ENCODE peak calls at places on chromosomes 7 and 10, in nine cellular contexts. One of them, this sample, is unnamed.

GRCh38 chr10:132685921-132686680 is 99.8 kb downstream of the NKX6-2 start:
- DNase-seq in T-helper 1 cell: no peak
- DNase-seq in amniotic epithelial cell: no peak
- DNase-seq in hippocampal formation: no peak
- DNase-seq in heart right ventricle: no peak
- DNase-seq in T-helper 9 cell: no peak
- DNase-seq in stimulated activated CD8-positive, alpha-beta memory T cell treated with anti-CD3 and anti-CD28 coated beads, Interleukin-15, amount 100 ng/mL, for 4 hours: no peak
- DNase-seq in RPMI7951: no peak
- DNase-seq in DMS53: no peak
- DNase-seq in this sample: no peak

GRCh38 chr10:4227581-4227980 is 442.6 kb upstream of the KLF6 start:
- DNase-seq in T-helper 1 cell: no peak
- DNase-seq in amniotic epithelial cell: no peak
- DNase-seq in hippocampal formation: no peak
- DNase-seq in heart right ventricle: no peak
- DNase-seq in T-helper 9 cell: no peak
- DNase-seq in stimulated activated CD8-positive, alpha-beta memory T cell treated with anti-CD3 and anti-CD28 coated beads, Interleukin-15, amount 100 ng/mL, for 4 hours: no peak
- DNase-seq in RPMI7951: no peak
- DNase-seq in DMS53: no peak
- DNase-seq in this sample: no peak

GRCh38 chr7:149870701-149871483 is 2.9 kb upstream of the ATP6V0E2 start:
- DNase-seq in T-helper 1 cell: no peak
- DNase-seq in amniotic epithelial cell: no peak
- DNase-seq in hippocampal formation: no peak
- DNase-seq in heart right ventricle: no peak
- DNase-seq in T-helper 9 cell: no peak
- DNase-seq in stimulated activated CD8-positive, alpha-beta memory T cell treated with anti-CD3 and anti-CD28 coated beads, Interleukin-15, amount 100 ng/mL, for 4 hours: no peak
- DNase-seq in RPMI7951: no peak
- DNase-seq in DMS53: no peak
- DNase-seq in this sample: no peak

GRCh38 chr10:80158598-80159127 is 26.1 kb downstream of the PLAC9 start:
- DNase-seq in T-helper 1 cell: no peak
- DNase-seq in amniotic epithelial cell: peak
- DNase-seq in hippocampal formation: peak
- DNase-seq in heart right ventricle: peak
- DNase-seq in T-helper 9 cell: no peak
- DNase-seq in stimulated activated CD8-positive, alpha-beta memory T cell treated with anti-CD3 and anti-CD28 coated beads, Interleukin-15, amount 100 ng/mL, for 4 hours: no peak
- DNase-seq in RPMI7951: peak
- DNase-seq in DMS53: peak
- DNase-seq in this sample: peak

GRCh38 chr10:79164075-79164474 is 95.3 kb downstream of the ZMIZ1 start:
- DNase-seq in T-helper 1 cell: no peak
- DNase-seq in amniotic epithelial cell: no peak
- DNase-seq in hippocampal formation: no peak
- DNase-seq in heart right ventricle: no peak
- DNase-seq in T-helper 9 cell: no peak
- DNase-seq in stimulated activated CD8-positive, alpha-beta memory T cell treated with anti-CD3 and anti-CD28 coated beads, Interleukin-15, amount 100 ng/mL, for 4 hours: no peak
- DNase-seq in RPMI7951: no peak
- DNase-seq in DMS53: no peak
- DNase-seq in this sample: no peak

GRCh38 chr10:48551796-48552591 is 52.9 kb downstream of the ARHGAP22 start:
- DNase-seq in T-helper 1 cell: peak
- DNase-seq in amniotic epithelial cell: peak
- DNase-seq in hippocampal formation: peak
- DNase-seq in heart right ventricle: peak
- DNase-seq in T-helper 9 cell: no peak
- DNase-seq in stimulated activated CD8-positive, alpha-beta memory T cell treated with anti-CD3 and anti-CD28 coated beads, Interleukin-15, amount 100 ng/mL, for 4 hours: no peak
- DNase-seq in RPMI7951: peak
- DNase-seq in DMS53: peak
- DNase-seq in this sample: peak

GRCh38 chr10:91415816-91416215 is 5.7 kb downstream of the HECTD2 start:
- DNase-seq in T-helper 1 cell: no peak
- DNase-seq in amniotic epithelial cell: peak
- DNase-seq in hippocampal formation: no peak
- DNase-seq in heart right ventricle: no peak
- DNase-seq in T-helper 9 cell: no peak
- DNase-seq in stimulated activated CD8-positive, alpha-beta memory T cell treated with anti-CD3 and anti-CD28 coated beads, Interleukin-15, amount 100 ng/mL, for 4 hours: no peak
- DNase-seq in RPMI7951: no peak
- DNase-seq in DMS53: no peak
- DNase-seq in this sample: no peak

GRCh38 chr10:79904671-79905321 is 44.1 kb downstream of the SFTPD start:
- DNase-seq in T-helper 1 cell: peak
- DNase-seq in amniotic epithelial cell: peak
- DNase-seq in hippocampal formation: no peak
- DNase-seq in heart right ventricle: peak
- DNase-seq in T-helper 9 cell: peak
- DNase-seq in stimulated activated CD8-positive, alpha-beta memory T cell treated with anti-CD3 and anti-CD28 coated beads, Interleukin-15, amount 100 ng/mL, for 4 hours: no peak
- DNase-seq in RPMI7951: peak
- DNase-seq in DMS53: peak
- DNase-seq in this sample: no peak

GRCh38 chr7:6015917-6016652 is 7.0 kb downstream of the AIMP2 start:
- DNase-seq in T-helper 1 cell: peak
- DNase-seq in amniotic epithelial cell: peak
- DNase-seq in hippocampal formation: no peak
- DNase-seq in heart right ventricle: peak
- DNase-seq in T-helper 9 cell: no peak
- DNase-seq in stimulated activated CD8-positive, alpha-beta memory T cell treated with anti-CD3 and anti-CD28 coated beads, Interleukin-15, amount 100 ng/mL, for 4 hours: no peak
- DNase-seq in RPMI7951: peak
- DNase-seq in DMS53: peak
- DNase-seq in this sample: peak

GRCh38 chr7:37705976-37706375 is 22.4 kb downstream of the GPR141 start:
- DNase-seq in T-helper 1 cell: no peak
- DNase-seq in amniotic epithelial cell: no peak
- DNase-seq in hippocampal formation: no peak
- DNase-seq in heart right ventricle: no peak
- DNase-seq in T-helper 9 cell: no peak
- DNase-seq in stimulated activated CD8-positive, alpha-beta memory T cell treated with anti-CD3 and anti-CD28 coated beads, Interleukin-15, amount 100 ng/mL, for 4 hours: no peak
- DNase-seq in RPMI7951: no peak
- DNase-seq in DMS53: no peak
- DNase-seq in this sample: no peak

GRCh38 chr7:101126651-101127459 is at the start of gene SERPINE1:
- DNase-seq in T-helper 1 cell: peak
- DNase-seq in amniotic epithelial cell: peak
- DNase-seq in hippocampal formation: no peak
- DNase-seq in heart right ventricle: peak
- DNase-seq in T-helper 9 cell: peak
- DNase-seq in stimulated activated CD8-positive, alpha-beta memory T cell treated with anti-CD3 and anti-CD28 coated beads, Interleukin-15, amount 100 ng/mL, for 4 hours: peak
- DNase-seq in RPMI7951: peak
- DNase-seq in DMS53: peak
- DNase-seq in this sample: peak

GRCh38 chr7:39535720-39536119 is 30.5 kb upstream of the YAE1 start:
- DNase-seq in T-helper 1 cell: no peak
- DNase-seq in amniotic epithelial cell: no peak
- DNase-seq in hippocampal formation: no peak
- DNase-seq in heart right ventricle: no peak
- DNase-seq in T-helper 9 cell: no peak
- DNase-seq in stimulated activated CD8-positive, alpha-beta memory T cell treated with anti-CD3 and anti-CD28 coated beads, Interleukin-15, amount 100 ng/mL, for 4 hours: no peak
- DNase-seq in RPMI7951: peak
- DNase-seq in DMS53: no peak
- DNase-seq in this sample: no peak

GRCh38 chr7:17099083-17099973 is 199.1 kb upstream of the AHR start:
- DNase-seq in T-helper 1 cell: no peak
- DNase-seq in amniotic epithelial cell: peak
- DNase-seq in hippocampal formation: no peak
- DNase-seq in heart right ventricle: no peak
- DNase-seq in T-helper 9 cell: no peak
- DNase-seq in stimulated activated CD8-positive, alpha-beta memory T cell treated with anti-CD3 and anti-CD28 coated beads, Interleukin-15, amount 100 ng/mL, for 4 hours: no peak
- DNase-seq in RPMI7951: peak
- DNase-seq in DMS53: peak
- DNase-seq in this sample: no peak

GRCh38 chr7:45028138-45028919 is 28.3 kb downstream of the CCM2 start:
- DNase-seq in T-helper 1 cell: no peak
- DNase-seq in amniotic epithelial cell: no peak
- DNase-seq in hippocampal formation: no peak
- DNase-seq in heart right ventricle: no peak
- DNase-seq in T-helper 9 cell: no peak
- DNase-seq in stimulated activated CD8-positive, alpha-beta memory T cell treated with anti-CD3 and anti-CD28 coated beads, Interleukin-15, amount 100 ng/mL, for 4 hours: no peak
- DNase-seq in RPMI7951: no peak
- DNase-seq in DMS53: no peak
- DNase-seq in this sample: no peak

GRCh38 chr7:83798489-83798888 is 149.6 kb upstream of the SEMA3E start:
- DNase-seq in T-helper 1 cell: no peak
- DNase-seq in amniotic epithelial cell: no peak
- DNase-seq in hippocampal formation: no peak
- DNase-seq in heart right ventricle: no peak
- DNase-seq in T-helper 9 cell: no peak
- DNase-seq in stimulated activated CD8-positive, alpha-beta memory T cell treated with anti-CD3 and anti-CD28 coated beads, Interleukin-15, amount 100 ng/mL, for 4 hours: no peak
- DNase-seq in RPMI7951: no peak
- DNase-seq in DMS53: no peak
- DNase-seq in this sample: no peak

GRCh38 chr7:130593033-130593432 is 75.5 kb downstream of the COPG2 start:
- DNase-seq in T-helper 1 cell: no peak
- DNase-seq in amniotic epithelial cell: no peak
- DNase-seq in hippocampal formation: no peak
- DNase-seq in heart right ventricle: no peak
- DNase-seq in T-helper 9 cell: no peak
- DNase-seq in stimulated activated CD8-positive, alpha-beta memory T cell treated with anti-CD3 and anti-CD28 coated beads, Interleukin-15, amount 100 ng/mL, for 4 hours: no peak
- DNase-seq in RPMI7951: no peak
- DNase-seq in DMS53: no peak
- DNase-seq in this sample: no peak

GRCh38 chr7:112180223-112180622 is 26.0 kb downstream of the DOCK4 start:
- DNase-seq in T-helper 1 cell: no peak
- DNase-seq in amniotic epithelial cell: no peak
- DNase-seq in hippocampal formation: no peak
- DNase-seq in heart right ventricle: no peak
- DNase-seq in T-helper 9 cell: no peak
- DNase-seq in stimulated activated CD8-positive, alpha-beta memory T cell treated with anti-CD3 and anti-CD28 coated beads, Interleukin-15, amount 100 ng/mL, for 4 hours: no peak
- DNase-seq in RPMI7951: no peak
- DNase-seq in DMS53: no peak
- DNase-seq in this sample: no peak

GRCh38 chr7:159317294-159317693 is 172.6 kb upstream of the VIPR2 start:
- DNase-seq in T-helper 1 cell: no peak
- DNase-seq in amniotic epithelial cell: no peak
- DNase-seq in hippocampal formation: no peak
- DNase-seq in heart right ventricle: no peak
- DNase-seq in T-helper 9 cell: no peak
- DNase-seq in stimulated activated CD8-positive, alpha-beta memory T cell treated with anti-CD3 and anti-CD28 coated beads, Interleukin-15, amount 100 ng/mL, for 4 hours: no peak
- DNase-seq in RPMI7951: no peak
- DNase-seq in DMS53: no peak
- DNase-seq in this sample: no peak

GRCh38 chr7:80681272-80681885 is 42.9 kb downstream of the CD36 start:
- DNase-seq in T-helper 1 cell: no peak
- DNase-seq in amniotic epithelial cell: peak
- DNase-seq in hippocampal formation: no peak
- DNase-seq in heart right ventricle: no peak
- DNase-seq in T-helper 9 cell: no peak
- DNase-seq in stimulated activated CD8-positive, alpha-beta memory T cell treated with anti-CD3 and anti-CD28 coated beads, Interleukin-15, amount 100 ng/mL, for 4 hours: no peak
- DNase-seq in RPMI7951: peak
- DNase-seq in DMS53: peak
- DNase-seq in this sample: no peak

GRCh38 chr7:77690289-77690688 is 6.0 kb upstream of the RSBN1L start:
- DNase-seq in T-helper 1 cell: no peak
- DNase-seq in amniotic epithelial cell: no peak
- DNase-seq in hippocampal formation: no peak
- DNase-seq in heart right ventricle: no peak
- DNase-seq in T-helper 9 cell: no peak
- DNase-seq in stimulated activated CD8-positive, alpha-beta memory T cell treated with anti-CD3 and anti-CD28 coated beads, Interleukin-15, amount 100 ng/mL, for 4 hours: no peak
- DNase-seq in RPMI7951: no peak
- DNase-seq in DMS53: no peak
- DNase-seq in this sample: no peak

GRCh38 chr7:79652619-79653018 is 199.2 kb upstream of the MAGI2 start:
- DNase-seq in T-helper 1 cell: no peak
- DNase-seq in amniotic epithelial cell: peak
- DNase-seq in hippocampal formation: no peak
- DNase-seq in heart right ventricle: no peak
- DNase-seq in T-helper 9 cell: no peak
- DNase-seq in stimulated activated CD8-positive, alpha-beta memory T cell treated with anti-CD3 and anti-CD28 coated beads, Interleukin-15, amount 100 ng/mL, for 4 hours: no peak
- DNase-seq in RPMI7951: no peak
- DNase-seq in DMS53: no peak
- DNase-seq in this sample: no peak

GRCh38 chr7:18541189-18541870 is 45.8 kb downstream of the HDAC9 start:
- DNase-seq in T-helper 1 cell: no peak
- DNase-seq in amniotic epithelial cell: peak
- DNase-seq in hippocampal formation: no peak
- DNase-seq in heart right ventricle: peak
- DNase-seq in T-helper 9 cell: no peak
- DNase-seq in stimulated activated CD8-positive, alpha-beta memory T cell treated with anti-CD3 and anti-CD28 coated beads, Interleukin-15, amount 100 ng/mL, for 4 hours: no peak
- DNase-seq in RPMI7951: peak
- DNase-seq in DMS53: no peak
- DNase-seq in this sample: no peak

GRCh38 chr7:158655931-158656441 is 48.6 kb downstream of the NCAPG2 start:
- DNase-seq in T-helper 1 cell: peak
- DNase-seq in amniotic epithelial cell: no peak
- DNase-seq in hippocampal formation: no peak
- DNase-seq in heart right ventricle: no peak
- DNase-seq in T-helper 9 cell: no peak
- DNase-seq in stimulated activated CD8-positive, alpha-beta memory T cell treated with anti-CD3 and anti-CD28 coated beads, Interleukin-15, amount 100 ng/mL, for 4 hours: no peak
- DNase-seq in RPMI7951: no peak
- DNase-seq in DMS53: peak
- DNase-seq in this sample: no peak

GRCh38 chr10:44105643-44106042 is 279.3 kb downstream of the CXCL12 start:
- DNase-seq in T-helper 1 cell: no peak
- DNase-seq in amniotic epithelial cell: no peak
- DNase-seq in hippocampal formation: no peak
- DNase-seq in heart right ventricle: no peak
- DNase-seq in T-helper 9 cell: no peak
- DNase-seq in stimulated activated CD8-positive, alpha-beta memory T cell treated with anti-CD3 and anti-CD28 coated beads, Interleukin-15, amount 100 ng/mL, for 4 hours: no peak
- DNase-seq in RPMI7951: no peak
- DNase-seq in DMS53: no peak
- DNase-seq in this sample: no peak

GRCh38 chr7:151889406-151890354 is 12.8 kb upstream of the PRKAG2 start:
- DNase-seq in T-helper 1 cell: no peak
- DNase-seq in amniotic epithelial cell: no peak
- DNase-seq in hippocampal formation: no peak
- DNase-seq in heart right ventricle: no peak
- DNase-seq in T-helper 9 cell: no peak
- DNase-seq in stimulated activated CD8-positive, alpha-beta memory T cell treated with anti-CD3 and anti-CD28 coated beads, Interleukin-15, amount 100 ng/mL, for 4 hours: no peak
- DNase-seq in RPMI7951: no peak
- DNase-seq in DMS53: no peak
- DNase-seq in this sample: no peak

GRCh38 chr7:85001493-85002345 is 185.1 kb downstream of the SEMA3D start:
- DNase-seq in T-helper 1 cell: no peak
- DNase-seq in amniotic epithelial cell: peak
- DNase-seq in hippocampal formation: no peak
- DNase-seq in heart right ventricle: no peak
- DNase-seq in T-helper 9 cell: no peak
- DNase-seq in stimulated activated CD8-positive, alpha-beta memory T cell treated with anti-CD3 and anti-CD28 coated beads, Interleukin-15, amount 100 ng/mL, for 4 hours: no peak
- DNase-seq in RPMI7951: no peak
- DNase-seq in DMS53: peak
- DNase-seq in this sample: no peak

GRCh38 chr10:44186150-44186549 is 198.7 kb downstream of the CXCL12 start:
- DNase-seq in T-helper 1 cell: no peak
- DNase-seq in amniotic epithelial cell: no peak
- DNase-seq in hippocampal formation: no peak
- DNase-seq in heart right ventricle: no peak
- DNase-seq in T-helper 9 cell: no peak
- DNase-seq in stimulated activated CD8-positive, alpha-beta memory T cell treated with anti-CD3 and anti-CD28 coated beads, Interleukin-15, amount 100 ng/mL, for 4 hours: no peak
- DNase-seq in RPMI7951: peak
- DNase-seq in DMS53: no peak
- DNase-seq in this sample: no peak

GRCh38 chr10:3065622-3066021 is 1.7 kb upstream of the PFKP start:
- DNase-seq in T-helper 1 cell: no peak
- DNase-seq in amniotic epithelial cell: no peak
- DNase-seq in hippocampal formation: no peak
- DNase-seq in heart right ventricle: peak
- DNase-seq in T-helper 9 cell: no peak
- DNase-seq in stimulated activated CD8-positive, alpha-beta memory T cell treated with anti-CD3 and anti-CD28 coated beads, Interleukin-15, amount 100 ng/mL, for 4 hours: no peak
- DNase-seq in RPMI7951: no peak
- DNase-seq in DMS53: no peak
- DNase-seq in this sample: no peak

GRCh38 chr7:106417273-106417902 is 132.6 kb upstream of the NAMPT start:
- DNase-seq in T-helper 1 cell: no peak
- DNase-seq in amniotic epithelial cell: peak
- DNase-seq in hippocampal formation: no peak
- DNase-seq in heart right ventricle: no peak
- DNase-seq in T-helper 9 cell: no peak
- DNase-seq in stimulated activated CD8-positive, alpha-beta memory T cell treated with anti-CD3 and anti-CD28 coated beads, Interleukin-15, amount 100 ng/mL, for 4 hours: no peak
- DNase-seq in RPMI7951: peak
- DNase-seq in DMS53: peak
- DNase-seq in this sample: no peak

GRCh38 chr7:121076350-121077164 is 88.0 kb downstream of the CPED1 start:
- DNase-seq in T-helper 1 cell: no peak
- DNase-seq in amniotic epithelial cell: peak
- DNase-seq in hippocampal formation: no peak
- DNase-seq in heart right ventricle: no peak
- DNase-seq in T-helper 9 cell: no peak
- DNase-seq in stimulated activated CD8-positive, alpha-beta memory T cell treated with anti-CD3 and anti-CD28 coated beads, Interleukin-15, amount 100 ng/mL, for 4 hours: no peak
- DNase-seq in RPMI7951: peak
- DNase-seq in DMS53: no peak
- DNase-seq in this sample: no peak

GRCh38 chr7:74320645-74321178 is 31.5 kb downstream of the CLIP2 start:
- DNase-seq in T-helper 1 cell: no peak
- DNase-seq in amniotic epithelial cell: no peak
- DNase-seq in hippocampal formation: no peak
- DNase-seq in heart right ventricle: no peak
- DNase-seq in T-helper 9 cell: no peak
- DNase-seq in stimulated activated CD8-positive, alpha-beta memory T cell treated with anti-CD3 and anti-CD28 coated beads, Interleukin-15, amount 100 ng/mL, for 4 hours: no peak
- DNase-seq in RPMI7951: no peak
- DNase-seq in DMS53: no peak
- DNase-seq in this sample: no peak

This sample was measured in Panc1.